ENCODE peak calls at places on chromosomes 11 and 22, in nine cellular contexts. One of them, this sample, is unnamed.

GRCh38 chr11:124109377-124109776 is 5.9 kb upstream of the VWA5A start:
- DNase-seq in HCEC 1CT: no peak
- DNase-seq in cardiac fibroblast: no peak
- DNase-seq in fibroblast of lung: no peak
- DNase-seq in T-helper 1 cell: no peak
- DNase-seq in left lung: no peak
- DNase-seq in WERI-Rb-1: no peak
- DNase-seq in progenitor cell of endocrine pancreas: no peak
- DNase-seq in heart right ventricle: no peak
- DNase-seq in this sample: no peak

GRCh38 chr22:37804502-37804885 is 3.2 kb upstream of the GCAT start:
- DNase-seq in HCEC 1CT: no peak
- DNase-seq in cardiac fibroblast: no peak
- DNase-seq in fibroblast of lung: no peak
- DNase-seq in T-helper 1 cell: no peak
- DNase-seq in left lung: no peak
- DNase-seq in WERI-Rb-1: no peak
- DNase-seq in progenitor cell of endocrine pancreas: no peak
- DNase-seq in heart right ventricle: no peak
- DNase-seq in this sample: no peak

GRCh38 chr22:46378499-46379300 is 43.2 kb downstream of the TRMU start:
- DNase-seq in HCEC 1CT: no peak
- DNase-seq in cardiac fibroblast: no peak
- DNase-seq in fibroblast of lung: no peak
- DNase-seq in T-helper 1 cell: no peak
- DNase-seq in left lung: no peak
- DNase-seq in WERI-Rb-1: no peak
- DNase-seq in progenitor cell of endocrine pancreas: no peak
- DNase-seq in heart right ventricle: no peak
- DNase-seq in this sample: no peak

GRCh38 chr22:26893711-26894110 is 236.3 kb downstream of the MIAT start:
- DNase-seq in HCEC 1CT: no peak
- DNase-seq in cardiac fibroblast: no peak
- DNase-seq in fibroblast of lung: no peak
- DNase-seq in T-helper 1 cell: no peak
- DNase-seq in left lung: no peak
- DNase-seq in WERI-Rb-1: no peak
- DNase-seq in progenitor cell of endocrine pancreas: no peak
- DNase-seq in heart right ventricle: no peak
- DNase-seq in this sample: no peak

GRCh38 chr11:6251990-6252473 is 7.6 kb upstream of the CCKBR start:
- DNase-seq in HCEC 1CT: no peak
- DNase-seq in cardiac fibroblast: no peak
- DNase-seq in fibroblast of lung: peak
- DNase-seq in T-helper 1 cell: no peak
- DNase-seq in left lung: no peak
- DNase-seq in WERI-Rb-1: no peak
- DNase-seq in progenitor cell of endocrine pancreas: no peak
- DNase-seq in heart right ventricle: no peak
- DNase-seq in this sample: no peak

GRCh38 chr22:49259870-49260615 is 567.6 kb downstream of the BRD1 start:
- DNase-seq in HCEC 1CT: no peak
- DNase-seq in cardiac fibroblast: no peak
- DNase-seq in fibroblast of lung: no peak
- DNase-seq in T-helper 1 cell: no peak
- DNase-seq in left lung: no peak
- DNase-seq in WERI-Rb-1: no peak
- DNase-seq in progenitor cell of endocrine pancreas: no peak
- DNase-seq in heart right ventricle: no peak
- DNase-seq in this sample: peak

GRCh38 chr11:75233688-75234295 is 6.8 kb upstream of the TPBGL start:
- DNase-seq in HCEC 1CT: peak
- DNase-seq in cardiac fibroblast: peak
- DNase-seq in fibroblast of lung: peak
- DNase-seq in T-helper 1 cell: no peak
- DNase-seq in left lung: no peak
- DNase-seq in WERI-Rb-1: no peak
- DNase-seq in progenitor cell of endocrine pancreas: peak
- DNase-seq in heart right ventricle: peak
- DNase-seq in this sample: no peak

GRCh38 chr11:69253028-69253427 is 40.9 kb upstream of the MYEOV start:
- DNase-seq in HCEC 1CT: peak
- DNase-seq in cardiac fibroblast: peak
- DNase-seq in fibroblast of lung: peak
- DNase-seq in T-helper 1 cell: no peak
- DNase-seq in left lung: no peak
- DNase-seq in WERI-Rb-1: no peak
- DNase-seq in progenitor cell of endocrine pancreas: no peak
- DNase-seq in heart right ventricle: no peak
- DNase-seq in this sample: no peak

GRCh38 chr11:103920933-103921332 is 115.5 kb upstream of the DDI1 start:
- DNase-seq in HCEC 1CT: no peak
- DNase-seq in cardiac fibroblast: no peak
- DNase-seq in fibroblast of lung: peak
- DNase-seq in T-helper 1 cell: no peak
- DNase-seq in left lung: no peak
- DNase-seq in WERI-Rb-1: no peak
- DNase-seq in progenitor cell of endocrine pancreas: no peak
- DNase-seq in heart right ventricle: no peak
- DNase-seq in this sample: no peak

GRCh38 chr11:2204361-2205213 is 33.0 kb upstream of the TH start:
- DNase-seq in HCEC 1CT: no peak
- DNase-seq in cardiac fibroblast: no peak
- DNase-seq in fibroblast of lung: no peak
- DNase-seq in T-helper 1 cell: no peak
- DNase-seq in left lung: no peak
- DNase-seq in WERI-Rb-1: no peak
- DNase-seq in progenitor cell of endocrine pancreas: peak
- DNase-seq in heart right ventricle: no peak
- DNase-seq in this sample: peak

GRCh38 chr11:132073787-132074186 is 703.4 kb downstream of the NTM start:
- DNase-seq in HCEC 1CT: no peak
- DNase-seq in cardiac fibroblast: no peak
- DNase-seq in fibroblast of lung: no peak
- DNase-seq in T-helper 1 cell: no peak
- DNase-seq in left lung: no peak
- DNase-seq in WERI-Rb-1: no peak
- DNase-seq in progenitor cell of endocrine pancreas: no peak
- DNase-seq in heart right ventricle: no peak
- DNase-seq in this sample: no peak

GRCh38 chr22:19606332-19607197 is 82.4 kb upstream of the CLDN5 start:
- DNase-seq in HCEC 1CT: no peak
- DNase-seq in cardiac fibroblast: no peak
- DNase-seq in fibroblast of lung: no peak
- DNase-seq in T-helper 1 cell: no peak
- DNase-seq in left lung: no peak
- DNase-seq in WERI-Rb-1: no peak
- DNase-seq in progenitor cell of endocrine pancreas: no peak
- DNase-seq in heart right ventricle: no peak
- DNase-seq in this sample: no peak

GRCh38 chr22:29065468-29066190 is 4.0 kb upstream of the C22orf31 start:
- DNase-seq in HCEC 1CT: no peak
- DNase-seq in cardiac fibroblast: no peak
- DNase-seq in fibroblast of lung: no peak
- DNase-seq in T-helper 1 cell: no peak
- DNase-seq in left lung: no peak
- DNase-seq in WERI-Rb-1: no peak
- DNase-seq in progenitor cell of endocrine pancreas: no peak
- DNase-seq in heart right ventricle: no peak
- DNase-seq in this sample: no peak

GRCh38 chr22:25630446-25630845 is 66.0 kb downstream of the GRK3 start:
- DNase-seq in HCEC 1CT: no peak
- DNase-seq in cardiac fibroblast: peak
- DNase-seq in fibroblast of lung: no peak
- DNase-seq in T-helper 1 cell: no peak
- DNase-seq in left lung: no peak
- DNase-seq in WERI-Rb-1: no peak
- DNase-seq in progenitor cell of endocrine pancreas: no peak
- DNase-seq in heart right ventricle: no peak
- DNase-seq in this sample: no peak

GRCh38 chr11:69694781-69695180 is 9.0 kb downstream of the FGF19 start:
- DNase-seq in HCEC 1CT: no peak
- DNase-seq in cardiac fibroblast: no peak
- DNase-seq in fibroblast of lung: no peak
- DNase-seq in T-helper 1 cell: no peak
- DNase-seq in left lung: no peak
- DNase-seq in WERI-Rb-1: no peak
- DNase-seq in progenitor cell of endocrine pancreas: no peak
- DNase-seq in heart right ventricle: no peak
- DNase-seq in this sample: no peak